ENCODE peak calls at places on chromosomes 4 and X, in eight cellular contexts. K is GM06990; G is pancreas; A is gastrocnemius medialis; O is heart left ventricle; F is bronchial epithelial cell; D is CD8-positive, alpha-beta T cell; T is GM10248. N is an unnamed sample.

GRCh38 chr4:84573738-84574720 is 8.9 kb upstream of the CDS1 start:
- DNase-seq in K (no peak), G (no peak), A (no peak), O (no peak), F (peak), D (no peak), T (no peak), N (no peak)

GRCh38 chr4:77310931-77311330 is 153.9 kb downstream of the CCNG2 start:
- DNase-seq in K (no peak), G (no peak), A (no peak), O (no peak), F (peak), D (no peak), T (no peak), N (no peak)

GRCh38 chrX:19886888-19887531 is 390 bp downstream of the SH3KBP1 start:
- DNase-seq in K (no peak), G (peak), A (no peak), O (peak), F (no peak), D (no peak), T (peak), N (no peak)

GRCh38 chr4:119861731-119862130 is 204.9 kb downstream of the MAD2L1 start:
- DNase-seq in K (no peak), G (no peak), A (no peak), O (no peak), F (no peak), D (no peak), T (no peak), N (no peak)

GRCh38 chrX:44096666-44097065 is 123.5 kb upstream of the NDP start:
- DNase-seq in K (no peak), G (no peak), A (no peak), O (no peak), F (no peak), D (no peak), T (no peak), N (no peak)

GRCh38 chrX:26286836-26287235 is 70.9 kb downstream of the MAGEB5 start:
- DNase-seq in K (no peak), G (no peak), A (no peak), O (no peak), F (no peak), D (no peak), T (no peak), N (no peak)

GRCh38 chrX:43508694-43509093 is 147.4 kb upstream of the MAOA start:
- DNase-seq in K (no peak), G (no peak), A (no peak), O (no peak), F (no peak), D (no peak), T (no peak), N (no peak)

GRCh38 chr4:156547891-156548290 is 423.7 kb downstream of the PDGFC start:
- DNase-seq in K (no peak), G (no peak), A (no peak), O (no peak), F (no peak), D (no peak), T (no peak), N (no peak)

GRCh38 chr4:37889849-37890500 is 909 bp upstream of the TBC1D1 start:
- DNase-seq in K (peak), G (no peak), A (peak), O (peak), F (no peak), D (no peak), T (no peak), N (no peak)

GRCh38 chr4:37780444-37781133 is 45.9 kb upstream of the PGM2 start:
- DNase-seq in K (no peak), G (no peak), A (no peak), O (peak), F (peak), D (peak), T (no peak), N (peak)

GRCh38 chr4:128596844-128597243 is 212.7 kb upstream of the JADE1 start:
- DNase-seq in K (no peak), G (no peak), A (no peak), O (no peak), F (no peak), D (no peak), T (no peak), N (no peak)

GRCh38 chr4:56158483-56158882 is 209.7 kb downstream of the CEP135 start:
- DNase-seq in K (no peak), G (no peak), A (no peak), O (no peak), F (no peak), D (no peak), T (no peak), N (no peak)

GRCh38 chr4:95508421-95508820 is 40.4 kb downstream of the UNC5C start:
- DNase-seq in K (no peak), G (no peak), A (no peak), O (no peak), F (peak), D (no peak), T (no peak), N (peak)

GRCh38 chrX:21745756-21746155 is 12.2 kb downstream of the SMPX start:
- DNase-seq in K (no peak), G (peak), A (peak), O (peak), F (no peak), D (peak), T (peak), N (peak)

GRCh38 chr4:148935179-148935578 is 493.0 kb upstream of the NR3C2 start:
- DNase-seq in K (no peak), G (no peak), A (no peak), O (no peak), F (no peak), D (no peak), T (no peak), N (no peak)

GRCh38 chr4:79682801-79683217 is 274.8 kb upstream of the GK2 start:
- DNase-seq in K (no peak), G (no peak), A (peak), O (peak), F (no peak), D (no peak), T (no peak), N (no peak)

GRCh38 chr4:112296949-112297483 is at the start of gene ALPK1:
- DNase-seq in K (no peak), G (no peak), A (no peak), O (no peak), F (peak), D (no peak), T (no peak), N (peak)

GRCh38 chr4:94889961-94890360 is 132.2 kb downstream of the BMPR1B start:
- DNase-seq in K (no peak), G (no peak), A (no peak), O (no peak), F (peak), D (no peak), T (no peak), N (peak)

GRCh38 chr4:75708218-75708691 is 16.1 kb upstream of the USO1 start:
- DNase-seq in K (peak), G (no peak), A (no peak), O (no peak), F (no peak), D (peak), T (peak), N (no peak)

GRCh38 chr4:123484291-123484926 is 87.8 kb downstream of the SPRY1 start:
- DNase-seq in K (no peak), G (no peak), A (no peak), O (no peak), F (peak), D (no peak), T (no peak), N (peak)

GRCh38 chr4:108370291-108370690 is 201.6 kb upstream of the LEF1 start:
- DNase-seq in K (no peak), G (no peak), A (no peak), O (no peak), F (no peak), D (peak), T (no peak), N (no peak)

GRCh38 chrX:130296743-130297142 is 28.0 kb upstream of the ZNF280C start:
- DNase-seq in K (no peak), G (no peak), A (no peak), O (no peak), F (peak), D (no peak), T (no peak), N (no peak)

GRCh38 chrX:54494166-54494969 is 1.7 kb downstream of the FGD1 start:
- DNase-seq in K (no peak), G (no peak), A (no peak), O (no peak), F (no peak), D (no peak), T (no peak), N (peak)

GRCh38 chr4:142598132-142598531 is 248.0 kb downstream of the INPP4B start:
- DNase-seq in K (no peak), G (no peak), A (no peak), O (no peak), F (no peak), D (no peak), T (no peak), N (no peak)

GRCh38 chr4:128191115-128191897 is 96.3 kb downstream of the PGRMC2 start:
- DNase-seq in K (peak), G (no peak), A (peak), O (peak), F (peak), D (peak), T (peak), N (peak)

GRCh38 chrX:133335027-133335426 is 80.3 kb downstream of the GPC4 start:
- DNase-seq in K (no peak), G (no peak), A (no peak), O (no peak), F (peak), D (no peak), T (no peak), N (peak)

GRCh38 chr4:184439856-184440592 is 34.3 kb downstream of the IRF2 start:
- DNase-seq in K (no peak), G (no peak), A (no peak), O (no peak), F (no peak), D (no peak), T (no peak), N (no peak)

GRCh38 chr4:180827610-180828009 is 1415.6 kb upstream of the TENM3 start:
- DNase-seq in K (no peak), G (no peak), A (no peak), O (no peak), F (peak), D (no peak), T (no peak), N (peak)

GRCh38 chr4:77443941-77444340 is 161.7 kb upstream of the CXCL13 start:
- DNase-seq in K (no peak), G (no peak), A (no peak), O (no peak), F (no peak), D (no peak), T (no peak), N (peak)

GRCh38 chr4:176957353-176958118 is 164.8 kb upstream of the VEGFC start:
- DNase-seq in K (no peak), G (no peak), A (no peak), O (no peak), F (no peak), D (no peak), T (no peak), N (no peak)

DNA sequence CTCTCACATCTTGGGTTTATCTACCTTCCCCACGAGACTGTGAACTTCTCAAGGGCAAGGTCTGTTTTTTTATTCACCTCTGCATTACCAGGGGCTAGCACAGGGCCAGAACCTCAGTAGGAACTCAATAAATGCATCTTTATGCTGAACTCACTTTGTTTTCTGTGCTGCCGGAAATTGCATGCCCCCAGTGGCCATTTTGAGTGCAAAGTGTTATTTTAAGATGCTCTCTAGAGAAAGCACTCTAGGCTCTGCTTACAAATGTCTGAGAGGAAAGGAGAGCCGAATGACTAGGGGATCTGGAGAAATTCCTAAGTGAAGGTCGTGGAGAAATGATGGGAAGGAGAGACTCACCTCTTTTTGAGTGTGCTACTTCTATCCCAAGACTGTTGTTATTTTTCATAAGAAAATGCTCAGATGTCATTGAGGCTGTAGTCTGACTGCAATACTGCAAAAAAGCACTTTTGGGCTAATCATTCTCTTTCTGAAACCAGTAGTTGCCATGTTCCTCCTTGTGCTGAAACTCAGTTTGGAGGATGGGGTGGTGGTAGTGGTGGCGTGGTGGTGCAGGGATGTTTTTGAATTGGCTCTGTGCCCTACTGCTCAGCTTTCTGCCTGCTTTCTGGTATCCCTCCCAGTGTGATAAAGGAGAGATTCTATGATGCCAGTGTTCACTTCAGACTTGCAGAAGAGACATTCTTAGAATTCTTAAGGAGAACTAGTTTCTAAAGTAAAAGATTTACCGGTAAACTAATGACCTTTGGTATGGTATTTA is 41.3 kb downstream of the DOCK11 start:
- DNase-seq in K (peak), G (no peak), A (no peak), O (no peak), F (no peak), D (peak), T (peak), N (peak)
- TF ChIP-seq CTCF in K (peak), G (no peak), A (no peak), O (peak), F (peak), D (peak), T (peak), N (peak)

GRCh38 chr4:70839537-70840093 is at the start of gene GRSF1:
- DNase-seq in K (peak), G (peak), A (peak), O (peak), F (peak), D (peak), T (peak), N (peak)
- TF ChIP-seq CTCF in K (no peak), G (no peak), A (no peak), O (no peak), F (no peak), D (no peak), T (peak), N (no peak)

DNA sequence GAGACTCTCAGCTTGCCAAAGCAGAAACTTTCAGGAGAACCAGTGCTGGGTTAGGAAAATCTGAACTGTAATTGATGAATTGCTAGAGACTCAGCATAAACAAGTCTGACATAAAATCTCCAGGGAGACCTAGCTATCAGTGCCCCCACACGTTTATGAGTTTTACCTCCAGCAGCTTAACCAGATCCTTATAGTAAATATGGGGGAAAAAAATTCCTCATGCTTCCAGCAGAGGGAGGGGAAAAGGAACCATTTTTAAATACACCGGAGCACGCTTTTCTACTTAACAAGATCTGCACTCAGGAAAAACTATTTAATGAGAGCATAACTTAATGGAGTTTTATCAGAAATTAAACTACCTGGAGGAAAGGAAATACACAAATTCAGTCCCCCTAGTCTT is 1040.7 kb upstream of the INTU start:
- DNase-seq in K (no peak), G (no peak), A (no peak), O (no peak), F (peak), D (no peak), T (no peak), N (peak)
- TF ChIP-seq CTCF in K (no peak), G (no peak), A (no peak), O (peak), F (peak), D (no peak), T (no peak), N (peak)

GRCh38 chr4:36348403-36348938 is 67.1 kb downstream of the DTHD1 start:
- DNase-seq in K (peak), G (no peak), A (no peak), O (no peak), F (no peak), D (no peak), T (peak), N (no peak)

GRCh38 chr4:36349904-36350554 is 68.6 kb downstream of the DTHD1 start:
- DNase-seq in K (no peak), G (no peak), A (no peak), O (no peak), F (no peak), D (no peak), T (no peak), N (no peak)

DNA sequence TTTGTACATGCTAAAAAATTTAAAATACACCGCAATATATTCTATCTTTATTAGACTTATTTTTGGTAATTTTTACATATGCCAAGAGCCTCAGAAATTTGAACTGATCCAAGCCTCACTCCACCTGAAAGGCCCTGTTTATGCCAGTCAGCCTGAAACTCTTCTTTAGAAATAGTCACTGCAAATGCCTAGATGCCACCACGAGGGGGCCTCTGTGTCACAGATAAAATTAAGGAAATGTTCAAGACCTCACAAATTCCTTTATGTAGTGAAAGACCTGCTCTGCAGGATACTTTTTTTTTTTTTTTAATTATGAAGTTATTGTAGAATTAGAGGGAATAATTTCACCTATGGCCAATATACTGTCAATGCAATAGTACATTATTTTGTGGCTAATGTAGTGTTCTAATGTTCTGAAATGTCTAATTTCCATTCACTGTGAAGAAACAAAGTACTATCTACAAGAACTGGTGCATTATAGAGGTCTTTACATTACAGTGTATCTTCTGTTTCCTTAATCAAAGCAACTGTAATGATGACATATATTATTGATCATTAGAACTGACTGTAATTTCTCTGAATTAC is 69.8 kb downstream of the DTHD1 start:
- DNase-seq in K (no peak), G (peak), A (peak), O (peak), F (peak), D (peak), T (peak), N (peak)
- TF ChIP-seq CTCF in K (peak), G (peak), A (peak), O (peak), F (peak), D (peak), T (peak), N (peak)

GRCh38 chr4:147463065-147463464 is 17.8 kb upstream of the EDNRA start:
- DNase-seq in K (no peak), G (no peak), A (no peak), O (no peak), F (no peak), D (no peak), T (no peak), N (no peak)
- TF ChIP-seq CTCF in K (no peak), G (no peak), A (no peak), O (no peak), F (no peak), D (no peak), T (no peak), N (no peak)

GRCh38 chr4:7878323-7878722 is 61.3 kb downstream of the AFAP1 start:
- DNase-seq in K (no peak), G (no peak), A (no peak), O (no peak), F (no peak), D (no peak), T (no peak), N (no peak)
- TF ChIP-seq CTCF in K (no peak), G (no peak), A (no peak), O (no peak), F (no peak), D (no peak), T (no peak), N (no peak)

GRCh38 chr4:14925471-14925870 is 76.8 kb upstream of the CPEB2 start:
- DNase-seq in K (no peak), G (no peak), A (no peak), O (no peak), F (no peak), D (no peak), T (no peak), N (no peak)
- TF ChIP-seq CTCF in K (no peak), G (no peak), A (no peak), O (no peak), F (no peak), D (no peak), T (no peak), N (no peak)

GRCh38 chrX:119273807-119274192 is 37.7 kb downstream of the PGRMC1 start:
- DNase-seq in K (no peak), G (no peak), A (no peak), O (no peak), F (no peak), D (no peak), T (no peak), N (no peak)

GRCh38 chrX:119272882-119273806 is 37.1 kb downstream of the PGRMC1 start:
- DNase-seq in K (peak), G (no peak), A (peak), O (peak), F (peak), D (peak), T (peak), N (peak)
- TF ChIP-seq CTCF in K (peak), G (peak), A (no peak), O (peak), F (peak), D (no peak), T (no peak), N (peak)

DNA sequence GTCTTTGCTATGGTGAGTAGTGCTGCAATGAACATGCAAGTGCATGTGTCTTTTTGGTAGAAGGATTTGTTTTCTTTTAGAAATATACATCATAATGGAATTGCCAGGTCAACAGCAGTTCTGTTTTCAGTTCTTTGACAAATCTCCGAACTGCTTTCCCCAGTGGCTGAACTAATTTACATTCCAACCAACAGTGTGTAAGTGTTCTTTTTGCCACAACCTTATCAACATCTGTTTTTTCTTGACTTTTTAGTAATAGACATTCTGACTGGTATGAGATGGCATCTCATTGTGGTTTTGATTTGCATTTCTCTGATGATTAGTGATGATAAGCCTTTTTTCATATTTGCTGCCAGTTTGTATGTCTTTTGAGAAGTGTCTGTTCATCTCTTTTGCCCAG is 406.3 kb downstream of the DTHD1 start:
- DNase-seq in K (no peak), G (no peak), A (no peak), O (no peak), F (no peak), D (no peak), T (no peak), N (no peak)
- TF ChIP-seq CTCF in K (no peak), G (no peak), A (no peak), O (no peak), F (no peak), D (no peak), T (no peak), N (no peak)

DNA sequence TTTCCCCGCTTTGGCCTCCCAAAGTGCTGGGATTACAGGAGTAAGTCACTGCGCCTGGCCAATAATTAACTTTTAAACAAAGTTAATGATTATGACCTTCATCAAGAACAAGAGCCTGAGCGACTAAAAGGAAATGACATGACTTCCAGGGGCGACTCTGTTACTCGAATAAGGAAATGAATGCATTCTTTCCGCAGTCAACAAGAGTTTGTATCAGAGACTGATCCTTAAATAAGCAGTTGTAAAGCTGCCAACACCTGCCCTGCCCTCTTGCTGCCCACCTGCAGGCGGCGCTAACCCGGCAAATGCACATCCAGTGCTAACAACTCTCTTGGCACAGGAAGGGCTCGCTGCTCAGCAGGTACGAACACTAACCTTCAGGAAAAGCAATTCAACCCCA is 27.3 kb downstream of the WDR1 start:
- DNase-seq in K (no peak), G (no peak), A (peak), O (no peak), F (no peak), D (no peak), T (no peak), N (no peak)
- TF ChIP-seq CTCF in K (peak), G (peak), A (peak), O (peak), F (peak), D (peak), T (peak), N (peak)

N was measured in fibroblast of the aortic adventitia.